ENCODE peak calls at places on chromosomes 7 and 10, in six cellular contexts. One of them, this sample, is unnamed.

GRCh38 chr10:3635248-3635647 is 149.8 kb downstream of the KLF6 start:
- DNase-seq in heart left ventricle: no peak
- DNase-seq in HEK293T: no peak
- DNase-seq in ELF-1: no peak
- DNase-seq in stimulated activated CD4-positive, alpha-beta T cell treated with anti-CD3 and anti-CD28 coated beads, Interleukin-1b, Interleukin-23, amount 100 ng/mL, for 24 hours: no peak
- DNase-seq in naive B cell: no peak
- DNase-seq in this sample: no peak

GRCh38 chr7:158329014-158329610 is 258.5 kb downstream of the PTPRN2 start:
- DNase-seq in naive B cell: no peak
- DNase-seq in ELF-1: no peak
- DNase-seq in stimulated activated CD4-positive, alpha-beta T cell treated with anti-CD3 and anti-CD28 coated beads, Interleukin-1b, Interleukin-23, amount 100 ng/mL, for 24 hours: no peak
- DNase-seq in HEK293T: no peak
- DNase-seq in heart left ventricle: no peak
- DNase-seq in this sample: peak; percentile 38

GRCh38 chr7:20542594-20542993 is 72.9 kb upstream of the ABCB5 start:
- DNase-seq in heart left ventricle: no peak
- DNase-seq in naive B cell: no peak
- DNase-seq in ELF-1: no peak
- DNase-seq in stimulated activated CD4-positive, alpha-beta T cell treated with anti-CD3 and anti-CD28 coated beads, Interleukin-1b, Interleukin-23, amount 100 ng/mL, for 24 hours: no peak
- DNase-seq in HEK293T: no peak
- DNase-seq in this sample: no peak

GRCh38 chr10:12181065-12181775 is 14.5 kb downstream of the NUDT5 start:
- DNase-seq in ELF-1: no peak
- DNase-seq in stimulated activated CD4-positive, alpha-beta T cell treated with anti-CD3 and anti-CD28 coated beads, Interleukin-1b, Interleukin-23, amount 100 ng/mL, for 24 hours: no peak
- DNase-seq in heart left ventricle: no peak
- DNase-seq in naive B cell: no peak
- DNase-seq in HEK293T: no peak
- DNase-seq in this sample: no peak

GRCh38 chr7:41984888-41985287 is 252.1 kb downstream of the GLI3 start:
- DNase-seq in naive B cell: no peak
- DNase-seq in ELF-1: no peak
- DNase-seq in HEK293T: no peak
- DNase-seq in stimulated activated CD4-positive, alpha-beta T cell treated with anti-CD3 and anti-CD28 coated beads, Interleukin-1b, Interleukin-23, amount 100 ng/mL, for 24 hours: no peak
- DNase-seq in heart left ventricle: no peak
- DNase-seq in this sample: no peak

GRCh38 chr10:132634241-132634946 is 96.8 kb downstream of the INPP5A start:
- DNase-seq in heart left ventricle: no peak
- DNase-seq in ELF-1: no peak
- DNase-seq in naive B cell: peak; percentile 57
- DNase-seq in stimulated activated CD4-positive, alpha-beta T cell treated with anti-CD3 and anti-CD28 coated beads, Interleukin-1b, Interleukin-23, amount 100 ng/mL, for 24 hours: no peak
- DNase-seq in HEK293T: no peak
- DNase-seq in this sample: peak; percentile 64

GRCh38 chr7:72336887-72337821 is 75.0 kb downstream of the CALN1 start:
- DNase-seq in HEK293T: no peak
- DNase-seq in heart left ventricle: no peak
- DNase-seq in stimulated activated CD4-positive, alpha-beta T cell treated with anti-CD3 and anti-CD28 coated beads, Interleukin-1b, Interleukin-23, amount 100 ng/mL, for 24 hours: no peak
- DNase-seq in naive B cell: no peak
- DNase-seq in ELF-1: peak; percentile 30
- DNase-seq in this sample: peak; percentile 83

GRCh38 chr7:120842131-120842621 is 15.8 kb downstream of the TSPAN12 start:
- DNase-seq in naive B cell: no peak
- DNase-seq in HEK293T: peak; percentile 14
- DNase-seq in heart left ventricle: no peak
- DNase-seq in ELF-1: peak; percentile 57
- DNase-seq in stimulated activated CD4-positive, alpha-beta T cell treated with anti-CD3 and anti-CD28 coated beads, Interleukin-1b, Interleukin-23, amount 100 ng/mL, for 24 hours: no peak
- DNase-seq in this sample: no peak

GRCh38 chr7:102943425-102944169 is 30.8 kb downstream of the LRRC17 start:
- DNase-seq in HEK293T: no peak
- DNase-seq in naive B cell: no peak
- DNase-seq in ELF-1: peak; percentile 6
- DNase-seq in stimulated activated CD4-positive, alpha-beta T cell treated with anti-CD3 and anti-CD28 coated beads, Interleukin-1b, Interleukin-23, amount 100 ng/mL, for 24 hours: no peak
- DNase-seq in heart left ventricle: no peak
- DNase-seq in this sample: peak; percentile 58